ENCODE peak calls at places on chromosomes 16 and 17, in five cellular contexts. U is HCT116, P is IMR-90, T is osteoblast, B is SK-N-SH. E is an unnamed sample.

GRCh38 chr17:81844327-81844851 is 9.5 kb upstream of the PPP1R27 start:
- DNase-seq in T (no peak), P (no peak), B (no peak), U (no peak), E (no peak)

GRCh38 chr17:59853168-59853918 is 39.4 kb downstream of the TUBD1 start:
- DNase-seq in T (no peak), B (peak; percentile 44), P (peak; percentile 100), U (no peak), E (peak; percentile 77)

GRCh38 chr17:57424777-57425188 is 168.5 kb downstream of the MSI2 start:
- DNase-seq in B (no peak), U (peak; percentile 85), P (peak; percentile 30), T (no peak), E (no peak)

GRCh38 chr16:48562475-48562874 is 47.5 kb downstream of the N4BP1 start:
- DNase-seq in T (no peak), B (no peak), U (no peak), P (no peak), E (no peak)

GRCh38 chr17:7107012-7107754 is 7.4 kb downstream of the ASGR2 start:
- DNase-seq in T (peak; percentile 79), B (no peak), U (no peak), P (no peak), E (no peak)

GRCh38 chr16:81216706-81217105 is 21.8 kb upstream of the BCO1 start:
- DNase-seq in T (no peak), U (no peak), B (no peak), P (no peak), E (no peak)

GRCh38 chr16:87248704-87249103 is 68.5 kb downstream of the C16orf95 start:
- DNase-seq in U (no peak), B (no peak), T (no peak), P (no peak), E (no peak)

GRCh38 chr16:28943281-28943680 is 7.5 kb upstream of the NFATC2IP start:
- DNase-seq in P (no peak), T (no peak), U (no peak), B (no peak), E (no peak)

GRCh38 chr17:47945080-47945479 is 3.7 kb downstream of the PNPO start:
- DNase-seq in T (no peak), B (no peak), P (no peak), U (no peak), E (no peak)

GRCh38 chr17:83053779-83054451 is 25.5 kb upstream of the METRNL start:
- DNase-seq in T (peak; percentile 51), U (no peak), P (no peak), B (no peak), E (no peak)

GRCh38 chr16:30381351-30382041 is 865 bp downstream of the SEPTIN1 start:
- DNase-seq in B (no peak), T (peak; percentile 69), P (no peak), U (no peak), E (no peak)

GRCh38 chr16:47197536-47198179 is 53.9 kb upstream of the NETO2 start:
- DNase-seq in P (peak; percentile 15), T (no peak), B (no peak), U (no peak), E (no peak)

GRCh38 chr16:745739-746138 is 4.9 kb upstream of the CIAO3 start:
- DNase-seq in P (no peak), B (peak; percentile 81), T (no peak), U (no peak), E (no peak)

GRCh38 chr17:66760324-66760723 is 74.6 kb upstream of the CACNG5 start:
- DNase-seq in U (no peak), B (no peak), T (no peak), P (no peak), E (no peak)

GRCh38 chr17:66763056-66763455 is 71.9 kb upstream of the CACNG5 start:
- DNase-seq in P (no peak), B (no peak), U (no peak), T (no peak), E (no peak)

GRCh38 chr17:66764559-66764958 is 70.4 kb upstream of the CACNG5 start:
- DNase-seq in U (no peak), P (no peak), T (no peak), B (no peak), E (no peak)

GRCh38 chr17:66767164-66767933 is 67.6 kb upstream of the CACNG5 start:
- DNase-seq in U (no peak), B (no peak), T (peak; percentile 19), P (no peak), E (no peak)

DNA sequence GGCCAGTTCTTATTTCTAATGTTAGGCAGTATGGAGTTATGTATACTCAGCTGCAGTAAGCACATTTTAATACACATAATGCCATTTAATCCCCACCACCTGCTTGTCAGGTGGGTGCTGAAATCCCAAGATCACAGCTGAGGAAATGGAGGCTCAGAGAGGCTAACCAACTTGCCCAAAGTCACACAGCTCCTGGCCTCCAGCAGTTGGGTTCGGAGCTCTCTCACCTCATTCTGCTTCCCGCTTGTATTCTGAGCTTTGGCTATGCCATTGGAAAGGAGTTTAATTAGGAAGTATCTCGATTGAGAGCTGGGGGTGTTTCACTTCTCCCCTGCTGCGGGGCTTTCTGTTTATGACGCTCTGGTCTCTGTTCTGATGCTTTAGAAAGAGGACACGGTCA is 72.6 kb upstream of the CACNG5 start:
- DNase-seq in B (no peak), P (no peak), T (no peak), U (no peak), E (no peak)
- H3K27ac ChIP-seq in B (no peak overlapping the region), P (no peak overlapping the region), T (no peak overlapping the region), U (no peak overlapping the region), E (no peak overlapping the region)

GRCh38 chr17:45423936-45424335 is 8.7 kb downstream of the ARHGAP27 start:
- DNase-seq in B (no peak), P (no peak), T (no peak), U (no peak), E (no peak)

GRCh38 chr17:45425125-45425983 is 7.3 kb downstream of the ARHGAP27 start:
- DNase-seq in T (peak; percentile 94), B (peak; percentile 68), U (peak; percentile 98), P (peak; percentile 74), E (peak; percentile 90)

GRCh38 chr17:45425984-45426413 is 6.7 kb downstream of the ARHGAP27 start:
- DNase-seq in P (no peak), U (no peak), T (peak; percentile 14), B (no peak), E (no peak)

GRCh38 chr17:45423304-45423703 is 9.4 kb downstream of the ARHGAP27 start:
- DNase-seq in B (no peak), U (no peak), P (no peak), T (no peak), E (no peak)

GRCh38 chr17:45424769-45425124 is 7.9 kb downstream of the ARHGAP27 start:
- DNase-seq in P (no peak), B (no peak), T (no peak), U (no peak), E (no peak)
- H3K4me3 ChIP-seq in P (no peak overlapping the region), B (no peak overlapping the region), T (no peak overlapping the region), U (peak overlapping the region; percentile 77), E (peak overlapping the region; percentile 11)

GRCh38 chr16:56944954-56945839 is 13.3 kb downstream of the HERPUD1 start:
- DNase-seq in P (peak; percentile 69), U (no peak), B (no peak), T (no peak), E (no peak)

GRCh38 chr16:56948234-56948633 is 13.5 kb upstream of the CETP start:
- DNase-seq in T (no peak), B (no peak), U (no peak), P (no peak), E (no peak)

GRCh38 chr16:56945847-56946527 is 14.0 kb downstream of the HERPUD1 start:
- DNase-seq in P (no peak), T (no peak), B (no peak), U (no peak), E (no peak)

GRCh38 chr16:56946767-56947603 is 14.8 kb upstream of the CETP start:
- DNase-seq in U (no peak), P (no peak), B (no peak), T (no peak), E (no peak)

GRCh38 chr16:56947604-56947995 is 14.2 kb upstream of the CETP start:
- DNase-seq in B (no peak), T (no peak), P (no peak), U (no peak), E (no peak)
- H3K27ac ChIP-seq in B (no peak overlapping the region), T (no peak overlapping the region), P (no peak overlapping the region), U (no peak overlapping the region), E (no peak overlapping the region)

GRCh38 chr16:89092013-89092412 is 1.6 kb upstream of the ACSF3 start:
- DNase-seq in U (no peak), T (peak; percentile 67), B (no peak), P (no peak), E (no peak)
- H3K4me3 ChIP-seq in U (no peak overlapping the region), T (no peak overlapping the region), B (no peak overlapping the region), P (no peak overlapping the region), E (no peak overlapping the region)

DNA sequence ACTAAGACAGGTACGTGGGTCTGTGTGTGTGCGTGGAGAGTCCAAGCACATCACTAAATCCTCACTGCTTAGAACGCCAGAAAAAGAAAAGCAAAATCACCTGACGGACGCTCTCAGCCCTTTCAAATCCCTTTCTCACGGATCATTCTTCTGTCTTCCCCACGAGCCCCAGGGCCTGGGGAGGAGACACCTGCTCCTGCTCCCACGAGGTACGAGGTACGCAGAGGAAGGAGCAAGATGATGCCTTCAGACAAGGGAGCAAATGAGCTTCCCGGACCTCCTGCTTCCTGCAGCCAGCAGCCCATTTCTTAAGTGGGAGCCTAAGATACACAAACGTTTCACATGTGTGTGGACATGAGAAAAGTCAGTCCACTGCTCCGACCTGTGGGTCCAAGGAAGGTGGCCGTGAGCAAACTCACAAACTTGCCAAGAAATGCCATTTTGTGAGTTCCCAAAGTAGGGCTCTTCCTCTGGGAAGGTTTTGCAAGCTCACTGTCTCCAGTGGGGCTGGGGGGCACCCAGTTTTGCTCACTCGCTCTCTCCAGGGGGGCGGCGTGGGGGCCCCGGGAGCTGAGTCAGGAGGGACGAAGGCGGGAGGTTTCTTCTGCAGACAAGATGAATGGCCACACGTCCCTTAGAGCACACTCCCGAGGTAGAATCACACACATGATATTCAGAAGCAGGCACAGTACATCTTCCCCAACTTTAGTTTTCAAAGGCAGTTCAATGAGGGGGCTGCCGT is 68.1 kb downstream of the MRM3 start:
- DNase-seq in B (no peak), P (no peak), T (peak; percentile 13), U (no peak), E (no peak)
- H3K27ac ChIP-seq in B (no peak overlapping the region), P (no peak overlapping the region), T (peak overlapping the region; percentile 79), U (no peak overlapping the region), E (peak overlapping the region; percentile 67)